ENCODE peak calls at places on chromosomes 12 and 14, in five cellular contexts. A is HCT116, F is GM12878, S is endothelial cell of umbilical vein, Q is Karpas-422. P is an unnamed sample.

GRCh38 chr12:12327802-12328201 is 22.2 kb downstream of the MANSC1 start:
- DNase-seq in A (peak; percentile 62), F (peak; percentile 25), S (peak; percentile 71), Q (peak; percentile 86), P (peak; percentile 88)

GRCh38 chr12:2288001-2288400 is 235.2 kb downstream of the CACNA1C start:
- DNase-seq in A (no peak), F (no peak), S (no peak), Q (no peak), P (no peak)

GRCh38 chr12:52230364-52231281 is 2.4 kb upstream of the KRT7 start:
- DNase-seq in A (no peak), F (no peak), S (peak; percentile 84), Q (no peak), P (peak; percentile 56)

GRCh38 chr14:32939254-32940065 is 781 bp downstream of the NPAS3 start:
- DNase-seq in A (no peak), F (no peak), S (peak; percentile 68), Q (no peak), P (peak; percentile 84)

GRCh38 chr12:107461222-107461980 is 224.2 kb upstream of the PWP1 start:
- DNase-seq in A (no peak), F (no peak), S (no peak), Q (no peak), P (no peak)

GRCh38 chr12:124551268-124552144 is 15.9 kb downstream of the NCOR2 start:
- DNase-seq in A (no peak), F (no peak), S (no peak), Q (peak; percentile 91), P (peak; percentile 84)

GRCh38 chr12:50706606-50707005 is 57.3 kb upstream of the ATF1 start:
- DNase-seq in A (no peak), F (no peak), S (no peak), Q (no peak), P (no peak)

GRCh38 chr14:99412122-99413061 is 68.3 kb downstream of the SETD3 start:
- DNase-seq in A (no peak), F (no peak), S (no peak), Q (no peak), P (peak; percentile 91)

GRCh38 chr14:69637503-69638030 is 26.2 kb downstream of the SUSD6 start:
- DNase-seq in A (no peak), F (no peak), S (no peak), Q (no peak), P (no peak)

GRCh38 chr12:21054334-21054733 is 76.7 kb upstream of the SLCO1B1 start:
- DNase-seq in A (no peak), F (no peak), S (no peak), Q (no peak), P (no peak)

GRCh38 chr12:44574586-44574985 is 301.5 kb downstream of the NELL2 start:
- DNase-seq in A (no peak), F (no peak), S (no peak), Q (no peak), P (no peak)

GRCh38 chr14:91888641-91889476 is 21.5 kb upstream of the TC2N start:
- DNase-seq in A (no peak), F (no peak), S (no peak), Q (no peak), P (no peak)

GRCh38 chr14:34997762-34998161 is 15.0 kb downstream of the SRP54 start:
- DNase-seq in A (no peak), F (no peak), S (peak; percentile 56), Q (no peak), P (no peak)

GRCh38 chr12:122882908-122883563 is 12.9 kb downstream of the VPS37B start:
- DNase-seq in A (no peak), F (no peak), S (peak; percentile 76), Q (no peak), P (no peak)

GRCh38 chr12:122880668-122881067 is 15.3 kb downstream of the VPS37B start:
- DNase-seq in A (no peak), F (no peak), S (no peak), Q (peak; percentile 73), P (peak; percentile 73)

GRCh38 chr12:122876724-122877123 is 19.2 kb downstream of the VPS37B start:
- DNase-seq in A (no peak), F (no peak), S (no peak), Q (no peak), P (no peak)

GRCh38 chr12:122878780-122879612 is 16.9 kb downstream of the VPS37B start:
- DNase-seq in A (no peak), F (no peak), S (no peak), Q (no peak), P (no peak)

GRCh38 chr12:122880155-122880605 is 15.7 kb downstream of the VPS37B start:
- DNase-seq in A (no peak), F (no peak), S (no peak), Q (no peak), P (no peak)
- H3K79me2 ChIP-seq in A (peaks cover 100% of the 10 kb centered on the region), F (peaks cover 23% of the 10 kb centered on the region), S (peaks cover 94% of the 10 kb centered on the region), Q (no peaks in the 10 kb centered on the region), P (peaks cover 71% of the 10 kb centered on the region)

DNA sequence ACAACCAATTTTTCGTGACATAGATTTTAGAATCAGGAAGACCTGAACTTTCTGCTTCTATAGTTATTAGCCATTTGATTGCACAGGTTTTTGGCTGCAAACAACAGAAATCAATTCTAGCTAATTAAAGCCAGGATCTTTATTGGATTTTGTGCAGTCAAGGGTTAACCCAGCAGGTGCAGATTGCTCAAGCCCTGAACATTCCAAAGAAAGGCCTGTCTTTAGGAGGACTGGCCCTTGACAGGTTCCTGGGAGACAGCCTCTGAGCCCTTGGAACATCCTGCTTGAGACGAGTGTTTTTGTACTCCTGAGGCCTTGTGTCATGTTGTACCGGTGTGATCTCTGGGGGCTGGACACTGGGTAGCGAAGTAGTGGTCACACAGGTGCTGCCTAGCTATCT is 174.6 kb downstream of the PTCSC3 start:
- DNase-seq in A (no peak), F (no peak), S (no peak), Q (no peak), P (no peak)
- H3K79me2 ChIP-seq in A (no peaks in the 10 kb centered on the region), F (no peaks in the 10 kb centered on the region), S (no peaks in the 10 kb centered on the region), Q (no peaks in the 10 kb centered on the region), P (no peaks in the 10 kb centered on the region)

DNA sequence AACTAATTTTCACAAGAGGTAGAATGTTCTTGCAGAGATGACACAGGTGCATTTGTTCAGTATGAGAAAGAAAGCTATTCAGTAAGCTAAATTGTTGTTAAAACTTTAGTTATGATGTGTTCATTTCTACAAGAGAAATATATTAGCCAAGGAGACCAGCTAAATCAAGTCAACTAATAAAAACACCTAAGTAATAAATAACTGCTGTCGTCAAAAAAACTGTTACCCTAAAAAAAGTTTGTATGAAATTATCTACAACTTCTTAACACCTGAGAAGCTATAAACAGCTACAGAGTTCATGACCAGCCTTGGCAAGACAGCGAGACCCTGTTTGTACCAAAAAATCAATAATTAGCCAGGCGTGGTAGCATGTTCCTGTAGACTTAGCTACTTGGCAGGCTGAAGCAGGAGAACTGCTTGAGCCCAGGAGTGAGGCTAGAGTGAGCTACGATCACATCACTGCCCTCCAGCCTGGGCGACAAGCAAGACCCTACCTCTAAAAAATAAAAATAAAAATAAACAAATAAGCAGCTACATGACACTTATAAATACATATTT is 67.6 kb upstream of the AP4S1 start:
- DNase-seq in A (no peak), F (peak; percentile 21), S (no peak), Q (no peak), P (no peak)
- H3K79me2 ChIP-seq in A (peaks cover 81% of the 10 kb centered on the region), F (peaks cover 27% of the 10 kb centered on the region), S (peaks cover 58% of the 10 kb centered on the region), Q (peaks cover 95% of the 10 kb centered on the region), P (peaks cover 69% of the 10 kb centered on the region)

DNA sequence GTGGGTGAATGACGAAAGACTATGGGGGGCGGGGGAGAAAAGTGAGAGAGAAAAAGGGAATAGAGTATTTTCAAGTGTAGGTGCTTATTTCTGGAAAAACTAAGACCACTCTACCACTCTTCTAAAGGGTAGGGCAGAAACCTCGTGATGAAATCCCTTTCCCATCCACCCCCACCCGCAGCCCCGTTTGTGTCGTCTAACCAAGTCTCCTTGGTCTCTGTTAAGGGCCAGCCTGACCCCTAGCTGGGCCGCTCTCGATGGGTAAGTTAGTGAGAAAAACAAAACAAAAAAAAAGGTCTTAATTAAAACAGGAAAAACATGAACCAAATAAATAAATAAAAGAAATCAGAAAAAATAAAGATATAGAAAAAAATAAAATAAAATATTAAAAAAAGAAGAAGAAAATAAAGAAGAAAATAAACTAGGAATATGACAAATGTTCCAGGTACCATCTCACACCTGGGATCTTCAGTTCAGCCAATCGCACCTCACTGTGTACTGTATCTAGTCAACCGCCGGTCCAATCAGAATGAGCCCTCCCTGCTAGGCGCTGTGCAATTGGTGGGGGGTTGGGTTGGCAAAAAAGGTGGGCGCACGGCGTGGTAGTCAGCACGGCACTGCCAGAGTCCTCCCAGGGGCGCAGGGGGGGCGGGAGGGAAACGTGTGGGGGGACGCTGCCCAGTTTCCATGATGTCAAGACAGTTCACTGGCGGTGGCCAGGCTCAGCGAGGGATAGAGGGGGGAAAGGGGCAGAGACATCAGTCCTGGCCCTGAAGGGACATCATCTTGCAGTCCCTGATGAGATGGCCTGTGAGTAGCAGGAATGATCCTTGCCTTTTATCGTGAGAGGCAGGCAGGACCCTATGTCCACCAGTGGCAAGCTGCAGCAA is 9.8 kb upstream of the CDH24 start:
- DNase-seq in A (no peak), F (no peak), S (no peak), Q (no peak), P (no peak)
- H3K79me2 ChIP-seq in A (peaks cover 66% of the 10 kb centered on the region), F (peaks cover 36% of the 10 kb centered on the region), S (peaks cover 57% of the 10 kb centered on the region), Q (peaks cover 50% of the 10 kb centered on the region), P (peaks cover 67% of the 10 kb centered on the region)

DNA sequence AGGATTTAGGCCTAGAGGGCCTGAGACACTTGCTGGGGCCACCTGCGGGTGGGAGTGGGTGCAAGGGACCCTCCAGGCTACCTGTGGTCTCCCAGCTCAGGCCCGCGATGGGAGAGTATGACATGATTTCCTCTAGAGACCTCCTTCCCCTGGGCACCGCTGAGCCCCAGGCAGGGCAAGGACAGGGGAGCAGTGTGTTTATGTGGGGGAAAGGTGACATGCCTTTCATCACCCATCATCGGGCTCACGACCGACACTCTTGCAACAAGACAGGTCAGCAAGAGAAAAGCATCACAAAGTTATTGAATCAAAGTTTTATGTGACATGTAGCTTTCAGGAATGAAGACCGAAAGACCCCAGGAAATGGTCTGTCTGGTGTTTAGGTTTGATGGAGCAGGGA is 19.9 kb downstream of the SH2B3 start:
- DNase-seq in A (no peak), F (no peak), S (no peak), Q (no peak), P (no peak)
- H3K79me2 ChIP-seq in A (peaks cover 4% of the 10 kb centered on the region), F (peaks cover 68% of the 10 kb centered on the region), S (peaks cover 98% of the 10 kb centered on the region), Q (peaks cover 51% of the 10 kb centered on the region), P (peaks cover 93% of the 10 kb centered on the region)